ENCODE peak calls at places on chromosomes 6 and 20, in eight cellular contexts. C, F, L, K, W, T, I and M are unnamed samples.

GRCh38 chr6:151027295-151027747 is 161.8 kb downstream of the MTHFD1L start:
- DNase-seq in K (no peak), W (no peak), F (no peak), L (no peak), C (no peak), I (no peak), T (no peak), M (no peak)

GRCh38 chr20:34675561-34675960 is 1.3 kb downstream of the PIGU start:
- DNase-seq in W (no peak), C (no peak), F (no peak), L (no peak), I (no peak), K (no peak), T (no peak), M (no peak)

GRCh38 chr6:163764565-163764964 is 350.0 kb downstream of the QKI start:
- DNase-seq in L (no peak), C (no peak), F (no peak), W (no peak), K (peak; percentile 11), T (no peak), I (no peak), M (peak; percentile 67)

GRCh38 chr20:3934628-3935027 is 45.4 kb downstream of the PANK2 start:
- DNase-seq in C (no peak), F (no peak), K (no peak), L (no peak), T (no peak), I (no peak), W (no peak), M (no peak)

GRCh38 chr6:169577974-169578373 is 123.9 kb downstream of the WDR27 start:
- DNase-seq in C (no peak), L (no peak), I (peak; percentile 22), W (no peak), T (no peak), F (no peak), K (no peak), M (no peak)

GRCh38 chr6:42294759-42295158 is 77.1 kb upstream of the MRPS10 start:
- DNase-seq in F (no peak), L (no peak), I (no peak), C (no peak), W (no peak), K (no peak), T (no peak), M (peak; percentile 62)

GRCh38 chr6:72219536-72219935 is 333.2 kb downstream of the RIMS1 start:
- DNase-seq in W (no peak), T (no peak), K (no peak), I (no peak), F (no peak), L (no peak), C (no peak), M (no peak)

GRCh38 chr6:34973547-34974248 is 84.6 kb downstream of the ANKS1A start:
- DNase-seq in I (peak; percentile 50), T (no peak), F (no peak), C (no peak), W (no peak), L (no peak), K (peak; percentile 7), M (no peak)

GRCh38 chr20:57977141-57977540 is 251.3 kb downstream of the ANKRD60 start:
- DNase-seq in K (no peak), I (no peak), C (no peak), W (no peak), L (peak; percentile 29), T (no peak), F (no peak), M (no peak)

GRCh38 chr6:85544776-85545175 is 48.9 kb downstream of the SNX14 start:
- DNase-seq in F (no peak), C (no peak), W (no peak), L (no peak), I (no peak), K (no peak), T (no peak), M (no peak)

GRCh38 chr6:36499918-36500317 is 47.4 kb downstream of the STK38 start:
- DNase-seq in K (no peak), I (no peak), L (no peak), C (no peak), F (no peak), W (no peak), T (no peak), M (no peak)

GRCh38 chr6:144582939-144583613 is 297.9 kb downstream of the UTRN start:
- DNase-seq in L (peak; percentile 44), K (peak; percentile 63), C (no peak), W (peak; percentile 29), T (peak; percentile 36), F (peak; percentile 9), I (peak; percentile 36), M (no peak)

GRCh38 chr20:57867181-57867803 is 157.5 kb upstream of the PMEPA1 start:
- DNase-seq in C (no peak), T (no peak), K (no peak), L (no peak), I (no peak), F (no peak), W (no peak), M (peak; percentile 18)

GRCh38 chr20:55140631-55141030 is 665.2 kb downstream of the DOK5 start:
- DNase-seq in F (no peak), T (no peak), K (no peak), C (no peak), L (no peak), I (no peak), W (no peak), M (no peak)

GRCh38 chr20:42366626-42367025 is 748.4 kb upstream of the CHD6 start:
- DNase-seq in I (no peak), W (no peak), L (no peak), T (no peak), K (no peak), F (no peak), C (peak; percentile 69), M (no peak)

GRCh38 chr6:47822856-47823554 is 41.2 kb downstream of the OPN5 start:
- DNase-seq in W (no peak), L (no peak), K (no peak), T (no peak), I (no peak), F (no peak), C (no peak), M (no peak)

GRCh38 chr20:38146628-38147027 is 18.4 kb downstream of the TGM2 start:
- DNase-seq in F (no peak), C (no peak), L (no peak), T (no peak), K (no peak), I (no peak), W (no peak), M (no peak)

GRCh38 chr6:51322505-51322904 is 503.8 kb downstream of the TFAP2B start:
- DNase-seq in I (no peak), W (no peak), C (no peak), T (no peak), F (no peak), K (no peak), L (no peak), M (no peak)

GRCh38 chr20:62902926-62903615 is 23.2 kb downstream of the DIDO1 start:
- DNase-seq in L (no peak), C (no peak), F (no peak), I (no peak), W (no peak), T (no peak), K (no peak), M (peak; percentile 64)

GRCh38 chr6:133889557-133890301 is 816 bp downstream of the TCF21 start:
- DNase-seq in I (peak; percentile 63), L (peak; percentile 41), F (no peak), W (peak; percentile 78), C (no peak), K (no peak), T (no peak), M (peak; percentile 41)

GRCh38 chr20:23887856-23888255 is 8.3 kb upstream of the CST5 start:
- DNase-seq in W (no peak), F (no peak), K (no peak), L (no peak), I (no peak), C (no peak), T (no peak), M (no peak)

GRCh38 chr6:151721141-151721540 is 86.3 kb upstream of the ESR1 start:
- DNase-seq in L (no peak), F (no peak), T (no peak), C (no peak), I (no peak), K (no peak), W (no peak), M (no peak)

DNA sequence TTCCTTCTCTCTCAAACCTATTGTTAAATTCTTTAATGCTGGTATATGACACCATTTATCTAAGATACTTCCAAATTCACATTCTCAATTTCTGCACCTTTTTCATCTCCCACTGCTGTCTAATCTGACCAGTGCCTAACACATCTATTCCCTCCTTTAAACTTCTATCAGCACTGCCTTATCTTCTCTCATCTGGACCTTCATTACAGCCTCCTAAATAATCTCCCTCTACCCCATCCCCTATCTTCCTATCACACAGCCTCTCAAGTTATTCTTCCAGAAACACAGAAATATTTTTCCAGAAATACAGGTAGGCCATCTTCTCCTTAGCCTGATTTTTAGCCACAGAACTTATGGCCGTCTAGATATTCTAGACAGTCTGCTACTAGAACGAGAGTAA is 5.5 kb downstream of the DTNBP1 start:
- DNase-seq in I (no peak), L (no peak), T (no peak), W (no peak), K (no peak), F (no peak), C (no peak), M (no peak)
- H3K27ac ChIP-seq in I (no peak overlapping the region), L (no peak overlapping the region), T (no peak overlapping the region), W (no peak overlapping the region), K (no peak overlapping the region), F (no peak overlapping the region), C (no peak overlapping the region), M (no peak overlapping the region)

GRCh38 chr6:153780011-153780410 is 259.0 kb upstream of the OPRM1 start:
- DNase-seq in T (no peak), W (no peak), K (no peak), L (no peak), I (no peak), C (no peak), F (no peak), M (no peak)
- H3K36me3 ChIP-seq in T (no peaks in the 10 kb centered on the region), W (no peaks in the 10 kb centered on the region), K (no peaks in the 10 kb centered on the region), L (no peaks in the 10 kb centered on the region), I (no peaks in the 10 kb centered on the region), C (no peaks in the 10 kb centered on the region), F (no peaks in the 10 kb centered on the region), M (no peaks in the 10 kb centered on the region)

DNA sequence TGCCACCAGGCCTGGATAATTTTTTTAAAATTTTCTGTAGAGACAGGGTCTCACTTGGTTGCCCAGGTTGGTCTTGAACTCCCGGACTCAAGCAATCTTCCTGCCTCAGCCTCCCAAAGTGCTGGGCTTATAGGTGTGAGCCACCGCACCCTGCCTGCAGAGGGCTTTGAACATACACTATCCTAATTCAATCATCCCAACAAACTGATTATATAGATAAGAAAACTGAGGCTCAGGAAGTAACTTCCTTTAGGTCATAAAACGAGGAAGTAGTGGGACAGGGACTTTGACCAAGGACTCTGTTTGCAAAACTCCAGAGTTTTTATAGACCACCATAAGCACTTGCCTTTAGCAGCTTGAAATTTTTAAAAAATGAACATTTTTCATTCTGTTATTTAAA is 5.0 kb upstream of the BANF2 start:
- DNase-seq in C (no peak), W (no peak), F (no peak), K (no peak), L (no peak), I (no peak), T (no peak), M (no peak)
- H3K27ac ChIP-seq in C (no peak overlapping the region), W (no peak overlapping the region), F (no peak overlapping the region), K (no peak overlapping the region), L (no peak overlapping the region), I (no peak overlapping the region), T (no peak overlapping the region), M (no peak overlapping the region)

GRCh38 chr6:3515669-3516068 is 58.8 kb upstream of the SLC22A23 start:
- DNase-seq in F (no peak), W (no peak), K (no peak), C (no peak), I (no peak), L (no peak), T (no peak), M (no peak)
- H3K36me3 ChIP-seq in F (no peaks in the 10 kb centered on the region), W (no peaks in the 10 kb centered on the region), K (no peaks in the 10 kb centered on the region), C (no peaks in the 10 kb centered on the region), I (no peaks in the 10 kb centered on the region), L (no peaks in the 10 kb centered on the region), T (no peaks in the 10 kb centered on the region), M (no peaks in the 10 kb centered on the region)